ENCODE peak calls at places on chromosomes 5 and 9, in eight cellular contexts. B is NCI-H524 treated with DMSO at 0.1 percent for 48 hours; L is NCI-H446; F is stimulated activated CD8-positive, alpha-beta memory T cell treated with anti-CD3 and anti-CD28 coated beads, Interleukin-7, amount 100 ng/mL, for 1 hour; J is aorta; K is activated CD8-positive, alpha-beta T cell treated with anti-CD3 and anti-CD28 coated beads for 36 hours; M is fibroblast of gingiva; Q is GM19239. A is an unnamed sample.

GRCh38 chr5:39547548-39548154 is 122.9 kb upstream of the DAB2 start:
- DNase-seq in B (no peak), L (peak), F (no peak), J (no peak), K (peak), M (peak), Q (peak), A (no peak)

GRCh38 chr9:129247285-129248153 is 69.5 kb upstream of the IER5L start:
- DNase-seq in B (no peak), L (no peak), F (no peak), J (peak), K (no peak), M (no peak), Q (no peak), A (no peak)

GRCh38 chr9:90905079-90905478 is 103.5 kb downstream of the SYK start:
- DNase-seq in B (no peak), L (no peak), F (no peak), J (no peak), K (no peak), M (no peak), Q (no peak), A (no peak)

GRCh38 chr5:68007446-68007845 is 208.1 kb upstream of the PIK3R1 start:
- DNase-seq in B (no peak), L (no peak), F (no peak), J (no peak), K (no peak), M (peak), Q (no peak), A (no peak)

GRCh38 chr5:78706825-78707224 is 58.3 kb upstream of the LHFPL2 start:
- DNase-seq in B (no peak), L (no peak), F (no peak), J (no peak), K (no peak), M (no peak), Q (no peak), A (no peak)

GRCh38 chr5:174431504-174431903 is 292.9 kb upstream of the MSX2 start:
- DNase-seq in B (no peak), L (no peak), F (no peak), J (no peak), K (no peak), M (no peak), Q (no peak), A (no peak)

GRCh38 chr5:130836729-130837660 is 328.1 kb downstream of the HINT1 start:
- DNase-seq in B (no peak), L (no peak), F (no peak), J (no peak), K (no peak), M (no peak), Q (no peak), A (no peak)

GRCh38 chr5:53359906-53360305 is 120.5 kb upstream of the FST start:
- DNase-seq in B (no peak), L (no peak), F (no peak), J (no peak), K (no peak), M (no peak), Q (no peak), A (no peak)

GRCh38 chr9:96014078-96014477 is 138.6 kb downstream of the ERCC6L2 start:
- DNase-seq in B (no peak), L (no peak), F (no peak), J (no peak), K (peak), M (no peak), Q (no peak), A (no peak)

GRCh38 chr5:132763369-132764036 is 13.5 kb downstream of the SEPTIN8 start:
- DNase-seq in B (no peak), L (no peak), F (no peak), J (no peak), K (no peak), M (no peak), Q (no peak), A (no peak)

GRCh38 chr5:109485030-109485429 is 75.3 kb upstream of the PJA2 start:
- DNase-seq in B (peak), L (peak), F (no peak), J (peak), K (no peak), M (no peak), Q (no peak), A (peak)

GRCh38 chr5:146208916-146209522 is 5.6 kb downstream of the RBM27 start:
- DNase-seq in B (no peak), L (no peak), F (no peak), J (no peak), K (no peak), M (no peak), Q (no peak), A (no peak)

GRCh38 chr5:181217111-181217804 is 5.8 kb upstream of the TRIM41 start:
- DNase-seq in B (no peak), L (no peak), F (no peak), J (peak), K (peak), M (peak), Q (no peak), A (no peak)

GRCh38 chr5:94793113-94793815 is 174.8 kb downstream of the SLF1 start:
- DNase-seq in B (no peak), L (no peak), F (no peak), J (no peak), K (peak), M (peak), Q (peak), A (no peak)

GRCh38 chr5:176187276-176188062 is 50.8 kb upstream of the SIMC1 start:
- DNase-seq in B (no peak), L (no peak), F (no peak), J (no peak), K (no peak), M (no peak), Q (no peak), A (no peak)

GRCh38 chr9:69900406-69900805 is 79.8 kb downstream of the CFAP95 start:
- DNase-seq in B (no peak), L (no peak), F (no peak), J (no peak), K (no peak), M (no peak), Q (no peak), A (no peak)

GRCh38 chr5:168734119-168734518 is 155.0 kb upstream of the PANK3 start:
- DNase-seq in B (no peak), L (no peak), F (no peak), J (no peak), K (no peak), M (no peak), Q (no peak), A (no peak)

GRCh38 chr9:95588724-95589282 is 72.0 kb upstream of the PTCH1 start:
- DNase-seq in B (no peak), L (no peak), F (no peak), J (no peak), K (no peak), M (no peak), Q (no peak), A (no peak)

GRCh38 chr5:98121036-98121936 is 652.2 kb upstream of the RGMB start:
- DNase-seq in B (no peak), L (no peak), F (no peak), J (no peak), K (no peak), M (no peak), Q (no peak), A (no peak)

GRCh38 chr5:108634251-108634950 is 113.3 kb upstream of the FER start:
- DNase-seq in B (no peak), L (no peak), F (no peak), J (no peak), K (no peak), M (no peak), Q (no peak), A (no peak)

GRCh38 chr9:126014726-126015125 is 267.6 kb downstream of the PBX3 start:
- DNase-seq in B (no peak), L (no peak), F (no peak), J (no peak), K (no peak), M (no peak), Q (no peak), A (no peak)

GRCh38 chr5:88407341-88407740 is 138.7 kb upstream of the TMEM161B start:
- DNase-seq in B (no peak), L (no peak), F (no peak), J (no peak), K (no peak), M (no peak), Q (no peak), A (no peak)

GRCh38 chr5:173035904-173036707 is 20.0 kb upstream of the CREBRF start:
- DNase-seq in B (no peak), L (no peak), F (no peak), J (no peak), K (peak), M (no peak), Q (peak), A (no peak)

A was measured in NCI-H1417 treated with DMSO at 0.1 percent for 48 hours.